ENCODE peak calls at places on chromosome 22, in four cellular contexts. H, Y, X and J are unnamed samples.

GRCh38 chr22:44363980-44364749 is 51.4 kb upstream of the SHISAL1 start:
- DNase-seq in H (no peak), Y (peak), X (no peak), J (no peak)

GRCh38 chr22:36088292-36088691 is 59.7 kb upstream of the RBFOX2 start:
- DNase-seq in H (no peak), Y (no peak), X (no peak), J (no peak)

GRCh38 chr22:42277988-42278776 is 7.7 kb upstream of the TCF20 start:
- DNase-seq in H (no peak), Y (no peak), X (peak), J (no peak)

GRCh38 chr22:48870436-48870835 is 957.2 kb downstream of the BRD1 start:
- DNase-seq in H (no peak), Y (peak), X (no peak), J (no peak)

GRCh38 chr22:37703906-37704305 is 7.1 kb downstream of the TRIOBP start:
- DNase-seq in H (no peak), Y (no peak), X (no peak), J (no peak)

GRCh38 chr22:35736166-35736565 is 18.5 kb downstream of the APOL5 start:
- DNase-seq in H (no peak), Y (no peak), X (no peak), J (no peak)

GRCh38 chr22:39545310-39546063 is 12.9 kb upstream of the RPS19BP1 start:
- DNase-seq in H (no peak), Y (no peak), X (peak), J (no peak)

GRCh38 chr22:37659066-37659896 is 758 bp downstream of the PDXP start:
- DNase-seq in H (no peak), Y (no peak), X (no peak), J (no peak)

GRCh38 chr22:23826510-23827350 is 12.1 kb downstream of the DERL3 start:
- DNase-seq in H (no peak), Y (no peak), X (no peak), J (peak)

GRCh38 chr22:36839356-36840073 is 21.3 kb upstream of the NCF4 start:
- DNase-seq in H (no peak), Y (peak), X (no peak), J (no peak)

GRCh38 chr22:37639070-37639760 is at the start of gene SH3BP1:
- DNase-seq in H (no peak), Y (peak), X (no peak), J (no peak)

GRCh38 chr22:26446808-26447515 is 17.9 kb downstream of the ASPHD2 start:
- DNase-seq in H (no peak), Y (no peak), X (no peak), J (no peak)

GRCh38 chr22:30969532-30970355 is 679 bp downstream of the TUG1 start:
- DNase-seq in H (peak), Y (no peak), X (peak), J (peak)

GRCh38 chr22:41994506-41994905 is 4.1 kb upstream of the WBP2NL start:
- DNase-seq in H (no peak), Y (peak), X (no peak), J (no peak)

GRCh38 chr22:44335903-44336803 is 23.4 kb upstream of the SHISAL1 start:
- DNase-seq in H (no peak), Y (no peak), X (no peak), J (no peak)

GRCh38 chr22:35376728-35377472 is 4.0 kb upstream of the HMOX1 start:
- DNase-seq in H (peak), Y (peak), X (peak), J (peak)

GRCh38 chr22:35656284-35656752 is 8.1 kb downstream of the APOL6 start:
- DNase-seq in H (no peak), Y (no peak), X (no peak), J (no peak)

GRCh38 chr22:22030493-22031182 is 48.1 kb upstream of the TOP3B start:
- DNase-seq in H (no peak), Y (no peak), X (peak), J (no peak)

GRCh38 chr22:38423512-38424503 is 31.2 kb downstream of the KCNJ4 start:
- DNase-seq in H (no peak), Y (no peak), X (no peak), J (no peak)

GRCh38 chr22:30733081-30733680 is 38.5 kb downstream of the OSBP2 start:
- DNase-seq in H (no peak), Y (no peak), X (peak), J (peak)

GRCh38 chr22:23068096-23068831 is 2.1 kb upstream of the GNAZ start:
- DNase-seq in H (peak), Y (peak), X (no peak), J (no peak)

GRCh38 chr22:41935015-41935908 is 8.7 kb upstream of the TNFRSF13C start:
- DNase-seq in H (no peak), Y (no peak), X (no peak), J (no peak)

GRCh38 chr22:19831016-19831415 is 23.7 kb downstream of the GNB1L start:
- DNase-seq in H (no peak), Y (no peak), X (no peak), J (no peak)

GRCh38 chr22:44622147-44622427 is 79.9 kb upstream of the PRR5 start:
- DNase-seq in H (no peak), Y (no peak), X (no peak), J (no peak)

GRCh38 chr22:44973829-44974228 is 36.0 kb downstream of the PHF21B start:
- DNase-seq in H (no peak), Y (no peak), X (no peak), J (no peak)

GRCh38 chr22:46909237-46910030 is 147.0 kb downstream of the TBC1D22A start:
- DNase-seq in H (no peak), Y (peak), X (no peak), J (no peak)
- H3K4me3 ChIP-seq in H (no peak), Y (no peak), X (no peak), J (no peak)

GRCh38 chr22:18070041-18070440 is 7.7 kb upstream of the PEX26 start:
- DNase-seq in H (no peak), Y (no peak), X (no peak), J (no peak)

GRCh38 chr22:18068991-18069390 is 8.8 kb upstream of the PEX26 start:
- DNase-seq in H (no peak), Y (peak), X (no peak), J (no peak)

GRCh38 chr22:18075101-18075730 is 2.6 kb upstream of the PEX26 start:
- DNase-seq in H (no peak), Y (peak), X (no peak), J (no peak)

GRCh38 chr22:18070556-18071306 is 7.1 kb upstream of the PEX26 start:
- DNase-seq in H (no peak), Y (peak), X (no peak), J (no peak)

DNA sequence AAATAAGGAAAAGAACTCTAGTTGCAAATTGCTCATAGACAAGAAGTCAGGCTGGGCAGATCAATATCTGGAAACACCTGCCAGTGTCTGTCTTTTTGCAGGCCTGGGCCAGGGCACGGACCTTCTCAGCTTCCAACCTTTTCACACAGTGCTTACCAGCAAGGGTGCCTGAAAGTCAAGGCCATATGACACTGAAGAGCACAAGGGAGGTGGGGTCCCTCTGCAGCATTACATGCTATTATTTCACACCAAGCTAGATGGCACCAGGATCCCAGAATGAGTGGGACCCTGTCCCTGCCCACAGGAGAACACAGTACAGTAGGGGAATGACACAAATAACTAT is 5.9 kb upstream of the PEX26 start:
- DNase-seq in H (no peak), Y (peak), X (no peak), J (no peak)
- H3K27ac ChIP-seq in H (no peak), Y (no peak), X (no peak), J (no peak)

GRCh38 chr22:28734393-28734792 is 7.2 kb downstream of the CHEK2 start:
- DNase-seq in H (no peak), Y (no peak), X (no peak), J (no peak)
- H3K4me3 ChIP-seq in H (no peak), Y (no peak), X (no peak), J (no peak)

DNA sequence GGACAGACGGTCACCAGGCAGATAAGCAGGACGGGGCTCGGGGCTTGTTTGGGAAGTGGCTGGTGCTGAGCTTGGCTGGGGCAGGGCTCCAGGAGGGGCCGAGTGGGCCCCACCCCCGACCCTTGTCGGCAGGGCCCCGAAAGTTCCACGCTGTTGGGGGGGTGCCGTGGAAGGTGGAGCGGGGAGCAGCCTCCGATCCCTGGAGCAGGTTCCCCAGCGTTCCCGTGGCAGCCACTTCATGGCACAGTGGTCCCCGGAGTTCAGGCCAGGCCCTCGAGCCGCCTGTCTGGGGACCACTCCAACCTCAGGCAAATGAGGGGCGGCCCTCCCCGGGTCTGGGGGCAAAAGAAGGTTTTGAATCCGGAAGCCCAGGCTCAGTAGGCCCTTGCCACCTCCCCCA is 46.7 kb upstream of the PPARA start:
- DNase-seq in H (no peak), Y (no peak), X (no peak), J (no peak)
- H3K27ac ChIP-seq in H (peak), Y (peak), X (no peak), J (no peak)

GRCh38 chr22:32801001-32801435 is 487 bp upstream of the TIMP3 start:
- DNase-seq in H (no peak), Y (no peak), X (no peak), J (no peak)

GRCh38 chr22:32804036-32804435 is 2.5 kb downstream of the TIMP3 start:
- DNase-seq in H (no peak), Y (no peak), X (no peak), J (peak)

GRCh38 chr22:32801436-32802290 is at the start of gene TIMP3:
- DNase-seq in H (peak), Y (peak), X (no peak), J (peak)

GRCh38 chr22:32803020-32803758 is 1.7 kb downstream of the TIMP3 start:
- DNase-seq in H (no peak), Y (no peak), X (no peak), J (no peak)

DNA sequence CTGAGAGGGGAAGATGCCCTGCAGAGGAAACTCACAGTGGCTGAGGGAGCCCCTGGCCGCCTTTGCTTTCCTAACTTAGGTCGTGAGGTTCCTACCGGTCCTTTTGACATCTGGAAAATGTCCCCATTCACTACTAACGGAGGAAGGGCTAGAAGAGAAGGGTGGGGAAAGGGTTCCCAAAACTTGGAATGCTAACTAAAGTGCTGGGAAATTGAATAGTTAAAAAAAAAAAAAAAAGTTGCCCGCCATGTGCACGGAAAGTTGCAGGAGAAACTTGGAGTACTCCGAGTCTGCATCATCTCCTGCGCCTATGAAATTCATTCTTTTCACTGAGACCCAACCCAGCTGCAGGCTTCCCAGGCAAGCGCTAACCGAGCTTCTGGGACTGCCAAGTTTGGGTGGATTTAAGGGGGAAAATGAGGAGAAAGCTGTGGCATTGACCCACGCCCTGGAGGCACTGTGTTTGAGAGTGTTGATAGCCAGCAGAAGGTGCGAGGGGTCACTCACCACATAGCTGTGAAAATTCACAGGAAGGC is 854 bp downstream of the TIMP3 start:
- DNase-seq in H (no peak), Y (no peak), X (no peak), J (no peak)
- H3K4me3 ChIP-seq in H (peak), Y (peak), X (no peak), J (peak)

DNA sequence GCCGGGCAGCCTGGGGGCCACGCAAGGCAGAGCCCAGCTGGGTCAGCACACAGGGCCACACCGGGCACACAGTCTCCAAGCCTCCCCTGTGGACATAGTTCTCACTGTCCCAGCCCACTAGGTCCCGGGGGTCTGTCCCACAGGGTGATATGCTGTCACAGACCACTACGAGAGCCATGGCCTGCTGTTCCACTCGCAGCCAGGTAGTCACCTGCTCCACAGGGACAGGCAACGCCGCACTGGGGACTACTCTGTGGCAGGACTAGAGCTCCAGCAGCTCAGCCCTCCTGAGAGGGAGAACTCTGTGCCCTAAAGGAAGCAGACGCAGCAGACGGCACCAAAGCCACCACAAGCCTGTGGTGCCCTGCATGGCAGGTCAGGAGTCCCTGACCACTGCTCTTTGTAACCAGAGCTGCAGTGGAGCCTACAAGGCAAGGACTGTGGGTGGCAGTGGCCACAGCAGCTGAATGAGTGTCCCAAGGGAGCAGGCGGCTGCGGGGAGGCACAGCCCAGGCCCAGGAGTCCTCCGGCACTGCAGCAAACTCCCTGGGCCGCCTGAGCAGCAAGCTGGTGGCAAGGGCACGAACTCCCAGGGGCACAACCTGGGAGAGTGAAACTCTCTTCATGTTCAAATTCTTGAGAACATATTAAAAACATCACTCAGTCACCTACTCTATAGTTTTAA is 171.2 kb upstream of the GRK3 start:
- DNase-seq in H (no peak), Y (no peak), X (no peak), J (no peak)
- H3K27ac ChIP-seq in H (no peak), Y (no peak), X (no peak), J (no peak)

GRCh38 chr22:46006379-46007002 is 29.5 kb upstream of the WNT7B start:
- DNase-seq in H (peak), Y (peak), X (peak), J (peak)

GRCh38 chr22:46007003-46007847 is 30.3 kb upstream of the WNT7B start:
- DNase-seq in H (no peak), Y (peak), X (peak), J (peak)

GRCh38 chr22:46008836-46009596 is 32.1 kb upstream of the WNT7B start:
- DNase-seq in H (no peak), Y (peak), X (no peak), J (no peak)

GRCh38 chr22:46008291-46008690 is 31.3 kb upstream of the WNT7B start:
- DNase-seq in H (no peak), Y (peak), X (no peak), J (no peak)

GRCh38 chr22:46007848-46008261 is 30.9 kb upstream of the WNT7B start:
- DNase-seq in H (no peak), Y (peak), X (peak), J (peak)
- H3K4me3 ChIP-seq in H (no peak), Y (peak), X (no peak), J (no peak)

GRCh38 chr22:49946612-49947295 is 13.8 kb upstream of the PIM3 start:
- DNase-seq in H (no peak), Y (no peak), X (no peak), J (no peak)
- H3K27ac ChIP-seq in H (no peak), Y (peak), X (no peak), J (no peak)